ENCODE peak calls at places on chromosomes 13 and 19, in nine cellular contexts. H, A, G, D, I, U, E, Z and P are unnamed samples.

GRCh38 chr13:34779171-34779570 is 162.9 kb upstream of the NBEA start:
- DNase-seq in H (no peak), A (peak; percentile 30), G (no peak), D (no peak), I (no peak), U (no peak), E (no peak), Z (peak; percentile 60), P (no peak)

GRCh38 chr13:70107125-70107497 is 515 bp upstream of the ATXN8OS start:
- DNase-seq in H (no peak), A (no peak), G (no peak), D (no peak), I (no peak), U (no peak), E (no peak), Z (no peak), P (no peak)

GRCh38 chr19:47765522-47766358 is 12.8 kb upstream of the SELENOW start:
- DNase-seq in H (peak; percentile 78), A (peak; percentile 65), G (no peak), D (peak; percentile 89), I (peak; percentile 70), U (no peak), E (peak; percentile 59), Z (peak; percentile 88), P (peak; percentile 87)

GRCh38 chr13:79522583-79522982 is 41.6 kb downstream of the NDFIP2 start:
- DNase-seq in H (no peak), A (peak; percentile 66), G (no peak), D (no peak), I (peak; percentile 90), U (no peak), E (peak; percentile 47), Z (no peak), P (no peak)

GRCh38 chr13:27276188-27276587 is 5.6 kb downstream of the RASL11A start:
- DNase-seq in H (no peak), A (peak; percentile 67), G (no peak), D (no peak), I (peak; percentile 67), U (no peak), E (peak; percentile 83), Z (no peak), P (peak; percentile 57)

GRCh38 chr13:20570540-20570939 is 3.6 kb downstream of the IFT88 start:
- DNase-seq in H (no peak), A (peak; percentile 87), G (no peak), D (no peak), I (peak; percentile 55), U (no peak), E (peak; percentile 79), Z (no peak), P (no peak)

GRCh38 chr19:35754365-35755139 is 2.3 kb downstream of the HSPB6 start:
- DNase-seq in H (no peak), A (no peak), G (no peak), D (no peak), I (peak; percentile 28), U (no peak), E (peak; percentile 12), Z (no peak), P (peak; percentile 67)

GRCh38 chr13:52739468-52740071 is at the start of gene CNMD:
- DNase-seq in H (no peak), A (no peak), G (no peak), D (no peak), I (no peak), U (no peak), E (no peak), Z (peak; percentile 52), P (no peak)

GRCh38 chr19:23461120-23461519 is 65.8 kb upstream of the ZNF91 start:
- DNase-seq in H (no peak), A (no peak), G (no peak), D (no peak), I (no peak), U (no peak), E (no peak), Z (no peak), P (no peak)

GRCh38 chr13:50509771-50510441 is 333.6 kb downstream of the DLEU7 start:
- DNase-seq in H (no peak), A (no peak), G (no peak), D (no peak), I (no peak), U (no peak), E (no peak), Z (peak; percentile 28), P (no peak)

GRCh38 chr13:50514249-50514648 is 329.2 kb downstream of the DLEU7 start:
- DNase-seq in H (no peak), A (no peak), G (no peak), D (no peak), I (no peak), U (no peak), E (no peak), Z (no peak), P (no peak)

GRCh38 chr13:50511877-50512332 is 331.6 kb downstream of the DLEU7 start:
- DNase-seq in H (no peak), A (no peak), G (no peak), D (no peak), I (no peak), U (no peak), E (no peak), Z (no peak), P (no peak)

GRCh38 chr13:50513528-50513863 is 330.0 kb downstream of the DLEU7 start:
- DNase-seq in H (no peak), A (no peak), G (no peak), D (no peak), I (no peak), U (no peak), E (no peak), Z (no peak), P (no peak)

DNA sequence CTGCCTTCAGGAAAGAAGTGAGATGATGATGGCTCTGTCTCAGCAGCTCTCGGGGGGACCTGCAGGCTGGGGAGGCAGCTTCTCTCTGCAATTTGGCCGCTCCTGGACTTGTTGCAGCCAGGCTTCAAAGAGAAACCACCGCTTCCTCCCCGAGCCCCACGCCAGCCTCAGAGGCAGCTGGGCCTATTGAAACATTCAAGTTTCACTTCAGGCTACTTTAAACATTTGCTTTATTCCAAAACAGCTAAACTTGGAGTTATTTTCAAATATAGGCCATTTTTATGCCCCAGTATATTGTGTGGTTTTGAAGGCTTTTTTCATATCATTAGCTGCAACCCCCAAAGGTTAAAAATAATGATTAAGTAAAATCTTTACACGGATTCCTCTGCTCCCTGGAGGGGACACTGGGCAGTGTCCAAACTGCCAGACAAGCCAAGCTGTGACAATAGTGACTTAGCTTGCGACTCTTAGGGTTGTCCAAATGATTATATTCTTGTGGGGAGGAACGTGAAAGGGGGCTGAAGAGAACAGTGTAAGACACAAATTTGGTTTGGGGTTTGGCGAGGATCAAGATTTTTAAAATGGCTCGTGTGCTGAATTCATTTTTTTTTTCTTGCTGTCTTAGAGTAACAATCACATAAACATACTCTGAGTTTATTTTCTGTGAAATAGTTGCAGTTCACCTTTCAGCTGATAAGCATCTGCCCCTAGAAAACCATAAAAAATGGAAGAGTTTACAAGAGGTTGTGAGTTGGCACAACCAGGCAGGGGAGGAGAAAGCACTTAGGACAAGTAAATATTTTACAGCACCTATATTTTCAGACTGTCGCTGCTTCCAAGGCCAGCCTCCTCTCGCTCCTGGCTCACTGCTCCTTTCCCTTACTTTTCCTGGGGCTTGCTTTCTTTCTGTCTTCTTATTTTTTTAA is 330.6 kb downstream of the DLEU7 start:
- DNase-seq in H (peak; percentile 51), A (peak; percentile 57), G (peak; percentile 23), D (peak; percentile 73), I (peak; percentile 66), U (no peak), E (peak; percentile 41), Z (no peak), P (peak; percentile 84)
- H3K4me3 ChIP-seq in H (peak overlapping the region; percentile 3), A (peak overlapping the region; percentile 12), G (peak overlapping the region; percentile 5), D (peak overlapping the region; percentile 47), I (peak overlapping the region; percentile 22), U (peak overlapping the region; percentile 41), E (no peak overlapping the region), Z (no peak overlapping the region), P (peak overlapping the region; percentile 31)

DNA sequence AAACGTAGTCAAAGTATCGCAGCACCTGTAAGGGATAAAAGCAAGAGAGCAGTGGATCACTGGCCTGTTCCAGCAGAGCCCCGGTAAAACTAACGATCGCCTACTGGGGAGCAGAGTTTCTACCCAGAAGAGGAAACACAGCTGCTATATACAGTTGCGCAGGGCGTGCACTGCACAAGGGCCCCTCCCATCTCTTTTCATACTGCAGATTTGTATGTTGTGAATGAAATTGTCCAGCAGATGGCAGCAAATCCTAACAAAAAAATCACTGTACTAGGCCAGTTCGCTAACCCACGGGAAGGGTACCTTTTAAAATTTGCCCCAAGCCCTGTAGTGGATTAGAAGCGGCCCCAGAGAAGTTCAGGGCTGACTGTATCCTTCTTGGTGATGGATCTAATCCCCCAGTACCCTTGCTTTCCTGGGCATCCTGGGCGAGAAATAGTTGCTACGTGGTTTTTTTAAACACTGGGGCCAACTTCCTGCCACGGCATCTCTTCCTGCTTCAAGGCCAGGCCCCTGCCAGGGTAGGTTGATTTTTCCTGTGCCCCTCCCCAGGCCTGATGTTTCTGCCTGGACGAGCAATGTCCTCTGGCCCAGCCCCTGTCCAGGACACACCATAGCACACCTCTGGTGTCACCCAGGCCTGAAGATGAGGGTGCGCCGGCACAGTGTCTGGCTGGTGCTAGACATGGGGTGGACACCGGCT is 127.0 kb downstream of the IER2 start:
- DNase-seq in H (peak; percentile 80), A (peak; percentile 83), G (no peak), D (peak; percentile 59), I (peak; percentile 83), U (peak; percentile 55), E (peak; percentile 74), Z (peak; percentile 81), P (peak; percentile 69)
- H3K4me3 ChIP-seq in H (no peak overlapping the region), A (no peak overlapping the region), G (no peak overlapping the region), D (no peak overlapping the region), I (no peak overlapping the region), U (no peak overlapping the region), E (no peak overlapping the region), Z (no peak overlapping the region), P (no peak overlapping the region)

DNA sequence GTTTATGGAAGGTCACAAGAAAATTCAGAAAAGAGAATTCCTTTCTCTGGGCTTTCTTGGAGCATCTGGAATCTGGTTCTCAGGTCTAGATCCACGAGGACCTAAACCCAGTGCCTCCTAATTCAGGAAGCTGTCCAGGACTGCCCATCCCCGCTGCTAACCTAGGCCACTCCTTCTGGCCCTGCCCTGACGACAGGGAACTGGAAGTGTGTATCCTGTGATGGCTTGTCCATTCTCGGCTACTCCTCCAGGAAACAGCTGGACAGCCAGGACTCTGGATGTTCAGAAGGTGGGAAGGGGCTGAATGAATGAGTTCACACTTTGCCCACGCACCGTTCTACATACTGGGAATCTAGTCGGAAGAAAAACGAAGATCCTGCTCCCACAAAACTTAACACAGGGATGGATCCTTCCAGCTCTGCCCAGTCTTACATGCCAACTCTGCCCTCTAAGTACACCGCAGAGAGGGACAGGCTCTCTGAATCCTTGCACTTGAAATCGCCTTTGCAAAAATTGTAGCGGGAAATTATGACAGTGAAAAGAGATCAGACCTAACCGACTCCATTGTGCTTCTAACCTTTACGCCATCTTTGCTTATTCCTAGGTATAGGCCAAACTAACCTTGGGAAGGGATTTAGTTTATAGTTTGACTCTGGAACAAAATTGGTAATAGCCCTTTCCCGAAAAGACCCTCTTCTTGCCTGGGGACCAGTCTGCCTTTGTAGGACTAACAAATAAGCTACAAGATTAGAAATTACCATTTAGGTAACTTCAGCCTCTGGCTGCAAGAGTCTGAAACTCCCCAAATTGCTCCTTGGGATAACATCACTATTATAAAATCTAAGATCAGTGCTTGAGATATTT is 1.8 kb downstream of the LSM4 start:
- DNase-seq in H (peak; percentile 58), A (no peak), G (no peak), D (no peak), I (no peak), U (no peak), E (no peak), Z (no peak), P (peak; percentile 38)
- H3K4me3 ChIP-seq in H (no peak overlapping the region), A (no peak overlapping the region), G (no peak overlapping the region), D (no peak overlapping the region), I (no peak overlapping the region), U (no peak overlapping the region), E (no peak overlapping the region), Z (no peak overlapping the region), P (no peak overlapping the region)

GRCh38 chr19:16334421-16334820 is 9.8 kb downstream of the KLF2 start:
- DNase-seq in H (no peak), A (no peak), G (no peak), D (no peak), I (no peak), U (no peak), E (no peak), Z (no peak), P (no peak)
- H3K4me3 ChIP-seq in H (no peak overlapping the region), A (no peak overlapping the region), G (no peak overlapping the region), D (no peak overlapping the region), I (no peak overlapping the region), U (no peak overlapping the region), E (no peak overlapping the region), Z (no peak overlapping the region), P (no peak overlapping the region)